ENCODE peak calls at places on chromosomes 6 and 20, in six cellular contexts. A is psoas muscle, E is OCI-LY7, F is HFFc6, I is lung, N is tibial artery. J is an unnamed sample.

GRCh38 chr6:42236680-42237473 is 19.2 kb upstream of the MRPS10 start:
- DNase-seq in A (no peak), E (no peak), F (no peak), I (no peak), N (no peak), J (peak)

GRCh38 chr6:33126101-33126714 is 50.4 kb downstream of the HLA-DPB1 start:
- DNase-seq in A (peak), E (peak), F (peak), I (peak), N (peak), J (peak)

GRCh38 chr20:50085481-50086365 is 27.2 kb downstream of the UBE2V1 start:
- DNase-seq in A (no peak), E (peak), F (peak), I (peak), N (peak), J (peak)

GRCh38 chr20:31907046-31907445 is 36.6 kb downstream of the TTLL9 start:
- DNase-seq in A (no peak), E (no peak), F (no peak), I (no peak), N (no peak), J (no peak)

GRCh38 chr6:158758464-158758863 is 60.7 kb downstream of the EZR start:
- DNase-seq in A (no peak), E (no peak), F (no peak), I (no peak), N (no peak), J (no peak)

GRCh38 chr6:166707045-166707444 is 80.0 kb upstream of the RPS6KA2 start:
- DNase-seq in A (peak), E (no peak), F (no peak), I (peak), N (no peak), J (peak)

GRCh38 chr20:58447733-58448391 is 58.8 kb downstream of the VAPB start:
- DNase-seq in A (no peak), E (peak), F (peak), I (peak), N (no peak), J (no peak)

GRCh38 chr6:1796706-1797529 is 187.2 kb downstream of the FOXC1 start:
- DNase-seq in A (no peak), E (peak), F (peak), I (no peak), N (no peak), J (peak)

GRCh38 chr6:149480502-149481280 is 4.1 kb downstream of the ZC3H12D start:
- DNase-seq in A (no peak), E (peak), F (no peak), I (no peak), N (no peak), J (no peak)

GRCh38 chr6:146997062-146997461 is 207.2 kb upstream of the STXBP5 start:
- DNase-seq in A (no peak), E (no peak), F (peak), I (no peak), N (no peak), J (no peak)

GRCh38 chr6:154292066-154292465 is 64.5 kb downstream of the IPCEF1 start:
- DNase-seq in A (no peak), E (no peak), F (no peak), I (no peak), N (no peak), J (no peak)

GRCh38 chr6:89084542-89084941 is 4.0 kb downstream of the PNRC1 start:
- DNase-seq in A (no peak), E (no peak), F (no peak), I (no peak), N (no peak), J (no peak)

GRCh38 chr6:161415302-161415855 is 141.5 kb upstream of the AGPAT4 start:
- DNase-seq in A (no peak), E (no peak), F (no peak), I (no peak), N (no peak), J (no peak)

GRCh38 chr20:5996765-5997164 is 46.3 kb downstream of the MCM8 start:
- DNase-seq in A (no peak), E (peak), F (no peak), I (no peak), N (no peak), J (peak)

GRCh38 chr6:81996414-81996813 is 243.9 kb upstream of the TENT5A start:
- DNase-seq in A (no peak), E (no peak), F (peak), I (no peak), N (no peak), J (peak)

GRCh38 chr6:5084787-5085637 is at the start of gene PPP1R3G:
- DNase-seq in A (peak), E (no peak), F (peak), I (no peak), N (peak), J (peak)

GRCh38 chr6:2909718-2910117 is 6.6 kb upstream of the SERPINB9 start:
- DNase-seq in A (no peak), E (no peak), F (no peak), I (no peak), N (no peak), J (no peak)

GRCh38 chr6:33744001-33744848 is 2.5 kb downstream of the IP6K3 start:
- DNase-seq in A (peak), E (peak), F (peak), I (peak), N (peak), J (peak)

GRCh38 chr6:57313711-57314471 is 3.5 kb upstream of the PRIM2 start:
- DNase-seq in A (no peak), E (no peak), F (peak), I (no peak), N (no peak), J (no peak)

GRCh38 chr6:168919455-168920179 is 334.0 kb downstream of the THBS2 start:
- DNase-seq in A (no peak), E (no peak), F (no peak), I (no peak), N (no peak), J (no peak)

GRCh38 chr20:11207749-11208502 is 534.1 kb upstream of the JAG1 start:
- DNase-seq in A (no peak), E (no peak), F (peak), I (no peak), N (no peak), J (no peak)

GRCh38 chr6:31525932-31526591 is 2.7 kb upstream of the MCCD1 start:
- DNase-seq in A (no peak), E (no peak), F (peak), I (no peak), N (no peak), J (no peak)

GRCh38 chr6:87763901-87764300 is 61.9 kb upstream of the AKIRIN2 start:
- DNase-seq in A (no peak), E (no peak), F (no peak), I (no peak), N (no peak), J (no peak)

DNA sequence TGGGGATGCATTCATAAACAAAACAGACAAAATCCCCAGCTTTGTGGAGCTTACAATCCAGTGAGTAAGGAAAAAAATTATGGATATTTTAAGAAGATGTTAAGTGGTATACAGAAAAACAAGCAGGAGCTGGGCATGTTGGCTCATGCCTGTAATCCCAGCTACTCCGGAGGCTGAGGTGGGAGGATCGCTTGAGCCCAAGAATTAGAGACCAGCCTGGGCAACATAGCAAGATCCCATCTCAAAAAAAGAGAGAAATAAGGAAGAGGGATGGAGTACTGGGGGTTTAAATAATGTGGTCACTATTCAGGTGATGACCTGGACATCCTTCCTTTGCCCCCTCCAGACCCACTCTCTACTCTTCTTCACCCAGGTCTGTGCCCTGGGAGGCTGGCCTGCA is 55.0 kb upstream of the MDGA1 start:
- DNase-seq in A (no peak), E (no peak), F (no peak), I (no peak), N (no peak), J (no peak)
- TF ChIP-seq CTCF in A (no peak), E (no peak), F (no peak), I (no peak), N (no peak), J (no peak)

DNA sequence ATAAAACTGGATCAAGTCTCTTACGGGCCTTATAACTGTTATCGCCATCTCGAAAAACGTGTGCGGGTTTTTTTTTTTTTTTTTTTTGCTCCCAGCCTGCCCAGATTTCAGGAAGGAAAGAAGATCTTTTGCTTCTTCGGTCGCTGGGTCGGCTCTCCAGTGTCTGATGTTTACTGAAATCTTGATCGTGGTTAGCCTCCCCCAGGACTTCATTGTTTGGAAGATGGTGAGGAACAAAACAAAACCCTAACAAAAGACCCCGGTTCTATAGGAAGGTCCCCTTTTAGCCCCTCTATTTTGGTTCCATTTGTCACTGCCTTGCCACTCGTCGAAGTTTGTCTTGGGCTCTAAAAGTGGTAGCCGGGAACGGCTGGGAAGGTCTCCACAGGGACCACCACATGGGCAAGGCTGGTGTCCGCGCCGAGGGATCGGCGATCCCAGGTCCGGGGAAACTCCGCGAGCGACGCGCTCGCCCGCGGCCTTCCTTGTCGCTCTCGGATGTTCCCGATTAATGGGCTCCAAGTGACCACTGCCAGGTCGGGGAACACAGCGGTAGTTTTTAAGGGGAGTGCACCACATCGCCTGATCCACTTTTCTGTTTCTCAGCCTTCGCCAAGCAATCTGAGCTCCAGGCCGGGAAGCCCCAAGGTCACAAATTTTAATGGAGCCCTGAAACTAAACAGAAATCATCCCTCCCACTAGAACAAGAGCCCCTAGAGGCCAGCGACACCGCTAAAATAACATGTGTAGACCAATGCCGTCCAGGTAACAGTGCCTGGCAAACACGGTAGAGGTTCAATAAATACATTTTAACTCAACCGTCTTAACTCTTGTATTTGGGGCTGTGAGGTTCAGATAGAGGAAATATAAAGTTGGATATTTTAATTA is 27.0 kb downstream of the TRIM27 start:
- DNase-seq in A (peak), E (peak), F (peak), I (peak), N (peak), J (peak)
- TF ChIP-seq CTCF in A (peak), E (peak), F (peak), I (no peak), N (peak), J (peak)

GRCh38 chr6:170224694-170225660 is 65.9 kb downstream of the DLL1 start:
- DNase-seq in A (no peak), E (no peak), F (peak), I (no peak), N (no peak), J (no peak)

GRCh38 chr6:170222498-170223471 is 68.1 kb downstream of the DLL1 start:
- DNase-seq in A (no peak), E (no peak), F (no peak), I (no peak), N (peak), J (no peak)

GRCh38 chr6:170223718-170224693 is 66.9 kb downstream of the DLL1 start:
- DNase-seq in A (no peak), E (no peak), F (no peak), I (no peak), N (no peak), J (no peak)

GRCh38 chr6:170221052-170221752 is 69.7 kb downstream of the DLL1 start:
- DNase-seq in A (no peak), E (no peak), F (no peak), I (no peak), N (peak), J (no peak)

GRCh38 chr6:170221753-170222400 is 69.0 kb downstream of the DLL1 start:
- DNase-seq in A (no peak), E (no peak), F (no peak), I (no peak), N (peak), J (no peak)
- TF ChIP-seq CTCF in A (no peak), E (peak), F (no peak), I (no peak), N (no peak), J (no peak)

GRCh38 chr6:112116215-112116614 is 28.8 kb downstream of the FAM229B start:
- DNase-seq in A (no peak), E (no peak), F (no peak), I (no peak), N (no peak), J (no peak)
- TF ChIP-seq CTCF in A (no peak), E (no peak), F (no peak), I (no peak), N (no peak), J (no peak)

GRCh38 chr6:75563032-75563431 is 38.6 kb upstream of the SENP6 start:
- DNase-seq in A (no peak), E (peak), F (peak), I (no peak), N (no peak), J (peak)
- TF ChIP-seq CTCF in A (peak), E (peak), F (peak), I (no peak), N (no peak), J (peak)

DNA sequence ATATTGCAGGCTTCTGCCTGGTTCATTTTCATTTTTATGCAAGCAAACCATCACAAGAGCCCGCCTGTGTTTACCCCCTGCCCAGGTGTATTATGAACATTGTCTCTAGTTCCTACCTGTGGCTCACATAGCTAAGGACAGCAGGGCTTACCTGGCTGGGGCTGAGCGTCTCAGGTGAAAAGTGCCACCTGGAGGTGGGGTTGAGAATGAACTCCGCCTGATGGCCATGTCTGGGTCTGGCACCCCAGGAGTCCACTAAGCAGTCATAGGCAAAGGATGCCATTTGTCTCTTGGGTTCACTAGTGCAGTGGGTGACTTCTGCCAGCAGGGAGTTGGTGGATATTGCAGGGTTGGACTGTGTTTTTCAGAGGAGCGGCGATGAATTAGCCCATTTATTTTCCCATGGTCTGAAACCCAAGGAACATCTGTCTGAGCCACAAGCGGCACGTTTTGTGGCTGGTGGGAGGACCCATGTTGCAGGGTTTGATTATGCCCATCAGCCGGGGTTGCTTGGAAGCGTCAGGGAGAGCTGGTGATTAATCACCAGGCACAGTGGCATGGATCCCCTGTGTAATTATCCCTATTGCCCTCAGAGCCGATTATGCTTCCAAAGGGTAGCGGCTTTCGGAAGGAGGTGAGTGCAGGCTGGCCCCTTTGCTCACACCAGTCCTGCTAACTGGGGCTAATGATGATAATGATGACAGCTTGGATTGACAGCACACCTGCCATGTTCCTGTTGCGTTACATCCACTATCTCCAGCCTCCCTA is 92.2 kb downstream of the CDH26 start:
- DNase-seq in A (no peak), E (no peak), F (no peak), I (no peak), N (no peak), J (no peak)
- TF ChIP-seq CTCF in A (no peak), E (peak), F (peak), I (peak), N (no peak), J (no peak)

GRCh38 chr6:104955927-104956662 is 812 bp upstream of the LIN28B start:
- DNase-seq in A (no peak), E (no peak), F (no peak), I (no peak), N (no peak), J (no peak)
- TF ChIP-seq CTCF in A (no peak), E (no peak), F (no peak), I (no peak), N (no peak), J (no peak)

GRCh38 chr6:107459283-107460073 is at the start of gene PDSS2:
- DNase-seq in A (peak), E (peak), F (peak), I (peak), N (peak), J (peak)
- TF ChIP-seq CTCF in A (peak), E (peak), F (peak), I (peak), N (no peak), J (peak)

GRCh38 chr20:56820984-56821383 is 191.9 kb downstream of the TFAP2C start:
- DNase-seq in A (no peak), E (no peak), F (no peak), I (no peak), N (no peak), J (no peak)

GRCh38 chr20:56815796-56816195 is 186.7 kb downstream of the TFAP2C start:
- DNase-seq in A (no peak), E (no peak), F (no peak), I (no peak), N (no peak), J (no peak)

GRCh38 chr20:56816349-56816748 is 187.2 kb downstream of the TFAP2C start:
- DNase-seq in A (no peak), E (no peak), F (no peak), I (no peak), N (no peak), J (no peak)

DNA sequence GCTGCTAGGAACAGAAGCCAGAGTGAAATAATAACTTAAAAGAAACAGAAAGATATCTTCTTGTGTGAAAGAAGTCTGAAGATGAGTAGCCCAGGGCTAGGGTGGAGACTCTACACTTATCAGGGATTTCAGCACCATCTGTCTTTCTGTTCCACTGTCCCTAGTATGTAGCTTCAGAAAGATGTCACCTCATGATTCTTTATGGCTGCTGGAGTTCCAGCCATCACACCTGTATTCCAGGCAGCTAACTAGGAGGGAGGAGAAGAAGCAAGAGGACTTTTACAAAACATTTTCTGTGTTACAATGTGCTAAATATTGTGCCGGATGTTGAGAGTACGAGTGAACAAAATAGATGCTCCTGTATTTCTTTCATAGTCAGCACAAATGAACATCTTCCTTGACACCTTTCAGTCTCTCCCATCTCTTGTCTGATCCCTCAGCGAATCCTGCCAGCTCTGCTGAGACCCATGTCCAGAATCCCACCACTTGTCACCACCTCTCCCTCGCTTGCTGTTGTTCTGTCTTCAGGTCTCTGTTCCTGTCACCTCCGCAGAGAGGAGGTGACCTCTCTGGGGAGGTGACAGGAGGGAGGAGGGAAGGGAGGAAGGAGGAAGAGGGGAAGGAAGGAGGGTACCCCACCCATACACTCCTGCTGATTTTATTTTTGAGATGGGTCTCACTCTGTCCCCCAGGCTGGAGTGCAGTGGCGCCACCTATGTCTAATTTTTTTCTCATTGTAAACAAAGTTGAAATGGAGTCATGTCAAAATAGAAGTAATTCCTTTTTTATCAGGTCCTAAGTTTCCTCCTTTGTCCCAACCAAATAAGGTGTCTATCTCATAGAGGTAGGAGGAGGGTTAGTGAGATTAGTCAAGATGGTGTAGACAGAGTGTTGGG is 188.9 kb downstream of the TFAP2C start:
- DNase-seq in A (no peak), E (no peak), F (no peak), I (no peak), N (no peak), J (no peak)
- TF ChIP-seq CTCF in A (no peak), E (peak), F (peak), I (no peak), N (no peak), J (no peak)

DNA sequence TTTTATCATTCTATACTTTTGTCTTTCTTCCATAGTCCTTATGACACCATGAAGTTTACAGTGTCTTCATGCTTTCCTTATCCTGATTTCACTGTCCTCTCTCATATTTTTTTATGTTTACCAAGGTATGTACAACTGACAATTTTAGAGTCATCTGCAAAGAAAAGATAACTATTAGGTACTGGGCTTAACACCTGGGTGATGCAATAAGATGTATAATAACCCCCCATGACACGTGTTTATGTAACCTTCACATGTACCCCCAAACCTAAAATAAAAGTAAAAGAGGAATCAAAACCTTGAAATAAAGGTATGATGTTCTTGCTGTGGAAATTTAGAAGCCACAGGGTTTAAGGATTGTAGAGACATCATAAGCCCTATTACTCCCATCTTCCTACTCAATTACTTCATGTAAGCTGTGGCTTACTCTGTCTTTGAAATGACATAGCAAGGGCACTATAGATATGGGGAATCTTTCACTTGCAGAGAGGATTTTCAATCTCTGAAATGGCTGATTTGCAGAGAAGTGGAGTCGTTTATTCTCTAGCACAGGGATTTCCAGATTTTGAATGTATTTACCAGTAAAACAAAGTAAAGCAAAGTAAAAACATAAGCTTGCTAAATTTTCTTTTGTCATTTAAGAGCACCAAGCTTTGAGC is 18.9 kb downstream of the OR2W1 start:
- DNase-seq in A (no peak), E (no peak), F (no peak), I (no peak), N (no peak), J (no peak)
- TF ChIP-seq CTCF in A (no peak), E (no peak), F (no peak), I (no peak), N (no peak), J (no peak)